ENCODE peak calls at places on chromosomes 13 and 19, in seven cellular contexts. N is SK-N-SH, V is GM12878, P is A549, X is Panc1, L is HCT116, T is K562. Q is an unnamed sample. For H3K4me1, the result is how much of the 10 kb centered on the place peaks cover.

GRCh38 chr13:53341144-53341510 is 312.5 kb downstream of the OLFM4 start:
- DNase-seq in P (no peak), X (no peak), V (no peak), T (no peak), N (no peak), L (no peak), Q (peak)

GRCh38 chr19:21322528-21322927 is 6.7 kb downstream of the ZNF708 start:
- DNase-seq in X (no peak), N (no peak), V (no peak), P (no peak), T (no peak), L (no peak), Q (no peak)

GRCh38 chr13:27958928-27959539 is 10.1 kb downstream of the CDX2 start:
- DNase-seq in X (no peak), L (no peak), N (no peak), P (no peak), T (no peak), V (no peak), Q (no peak)

GRCh38 chr19:41871573-41872383 is 5.3 kb upstream of the CD79A start:
- DNase-seq in P (no peak), V (peak), X (no peak), T (peak), N (peak), L (no peak), Q (peak)

GRCh38 chr19:4066176-4066606 is 508 bp downstream of the ZBTB7A start:
- DNase-seq in V (no peak), N (no peak), L (no peak), X (no peak), P (no peak), T (no peak), Q (no peak)

GRCh38 chr19:42069619-42070293 is at the start of gene GRIK5:
- DNase-seq in L (no peak), X (no peak), V (no peak), T (no peak), P (no peak), N (peak), Q (peak)

GRCh38 chr19:4704317-4704673 is 19.3 kb downstream of the DPP9 start:
- DNase-seq in T (no peak), L (no peak), P (no peak), X (no peak), V (no peak), N (no peak), Q (no peak)

GRCh38 chr19:55646889-55647731 is 902 bp upstream of the CCDC106 start:
- DNase-seq in N (peak), L (no peak), X (no peak), V (no peak), P (no peak), T (no peak), Q (no peak)

GRCh38 chr13:113013303-113013702 is 44.3 kb downstream of the MCF2L start:
- DNase-seq in V (no peak), T (no peak), N (no peak), X (no peak), P (no peak), L (no peak), Q (no peak)

GRCh38 chr13:99085139-99085845 is 107.4 kb upstream of the DOCK9 start:
- DNase-seq in N (no peak), V (no peak), P (no peak), X (no peak), T (peak), L (no peak), Q (peak)

GRCh38 chr13:113969311-113969972 is 4.4 kb downstream of the C13orf46 start:
- DNase-seq in N (no peak), L (no peak), T (no peak), X (no peak), P (no peak), V (no peak), Q (no peak)

GRCh38 chr19:55080915-55081772 is 5.5 kb downstream of the EPS8L1 start:
- DNase-seq in T (peak), P (peak), X (no peak), N (peak), L (peak), V (peak), Q (peak)

GRCh38 chr19:10328558-10329429 is 4.5 kb downstream of the RAVER1 start:
- DNase-seq in P (no peak), N (no peak), T (no peak), V (no peak), X (no peak), L (no peak), Q (no peak)

GRCh38 chr19:43777163-43777700 is 3.5 kb downstream of the KCNN4 start:
- DNase-seq in P (peak), T (peak), X (no peak), V (no peak), L (no peak), N (peak), Q (no peak)

GRCh38 chr19:19599190-19599535 is 19.3 kb downstream of the PBX4 start:
- DNase-seq in V (no peak), X (no peak), P (no peak), N (no peak), T (no peak), L (no peak), Q (no peak)

GRCh38 chr19:17242431-17243208 is 3.1 kb downstream of the NR2F6 start:
- DNase-seq in V (no peak), T (no peak), P (no peak), N (no peak), X (no peak), L (no peak), Q (no peak)

GRCh38 chr13:26480246-26480855 is 77.1 kb upstream of the WASF3 start:
- DNase-seq in T (no peak), V (no peak), N (no peak), P (no peak), L (no peak), X (no peak), Q (no peak)

GRCh38 chr13:110331362-110331761 is 24.3 kb downstream of the COL4A2 start:
- DNase-seq in N (no peak), P (no peak), V (no peak), T (no peak), L (no peak), X (no peak), Q (no peak)

GRCh38 chr19:4291200-4291732 is 10.9 kb downstream of the TMIGD2 start:
- DNase-seq in L (no peak), T (no peak), P (no peak), V (no peak), N (peak), X (no peak), Q (no peak)

GRCh38 chr13:102608944-102609343 is 12.2 kb downstream of the TPP2 start:
- DNase-seq in L (no peak), P (no peak), T (no peak), V (no peak), N (no peak), X (no peak), Q (no peak)

GRCh38 chr19:5948697-5949564 is 29.0 kb downstream of the RANBP3 start:
- DNase-seq in N (no peak), X (no peak), V (no peak), L (no peak), P (no peak), T (no peak), Q (no peak)

DNA sequence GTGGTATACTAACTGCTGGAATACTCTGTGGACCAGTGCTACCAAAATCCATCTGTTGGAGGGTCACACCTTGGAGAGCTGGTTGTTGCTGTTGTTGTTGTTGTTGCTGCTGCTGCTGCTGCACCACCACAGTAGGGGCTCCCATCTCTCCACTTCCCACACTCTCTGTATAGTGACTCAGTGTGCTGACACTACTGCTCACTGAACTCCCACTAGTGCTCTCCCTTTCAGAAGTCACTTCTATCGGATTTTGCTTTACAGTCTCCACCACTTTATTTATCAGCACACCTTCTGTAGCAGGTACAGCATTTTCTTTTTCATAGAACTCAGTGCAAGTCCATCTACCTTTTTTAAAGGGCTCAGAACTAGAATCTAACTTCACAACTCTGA is 1.7 kb downstream of the TSC22D1 start:
- DNase-seq in V (no peak), T (no peak), N (no peak), X (no peak), L (no peak), P (no peak), Q (no peak)
- H3K4me3 ChIP-seq in V (no peak), T (no peak), N (peak), X (no peak), L (no peak), P (no peak), Q (peak)

GRCh38 chr19:33418871-33419762 is 45.6 kb downstream of the CEBPG start:
- DNase-seq in L (no peak), T (no peak), N (no peak), X (no peak), P (no peak), V (no peak), Q (no peak)
- TF ChIP-seq REST in L (no peak), T (no peak), N (no peak), X (no peak), P (no peak), V (no peak), Q (no peak)

GRCh38 chr19:51119089-51119488 is 5.6 kb upstream of the SIGLEC9 start:
- DNase-seq in V (no peak), L (no peak), N (no peak), X (no peak), P (no peak), T (no peak), Q (no peak)

GRCh38 chr19:51119675-51120074 is 5.0 kb upstream of the SIGLEC9 start:
- DNase-seq in V (no peak), T (no peak), L (no peak), X (no peak), P (no peak), N (no peak), Q (no peak)

GRCh38 chr19:51114087-51114714 is 6.0 kb upstream of the CTU1 start:
- DNase-seq in P (no peak), T (no peak), X (no peak), N (no peak), L (no peak), V (no peak), Q (no peak)

GRCh38 chr19:51121257-51121656 is 3.4 kb upstream of the SIGLEC9 start:
- DNase-seq in L (no peak), P (no peak), N (no peak), T (no peak), X (no peak), V (no peak), Q (no peak)

GRCh38 chr19:51116736-51117135 is 8.0 kb upstream of the SIGLEC9 start:
- DNase-seq in L (no peak), X (no peak), V (no peak), P (no peak), T (no peak), N (no peak), Q (no peak)
- H3K4me1 ChIP-seq in L (under half), X (under half), V (under half), P (under half), T (under half), N (under half), Q (under half)

DNA sequence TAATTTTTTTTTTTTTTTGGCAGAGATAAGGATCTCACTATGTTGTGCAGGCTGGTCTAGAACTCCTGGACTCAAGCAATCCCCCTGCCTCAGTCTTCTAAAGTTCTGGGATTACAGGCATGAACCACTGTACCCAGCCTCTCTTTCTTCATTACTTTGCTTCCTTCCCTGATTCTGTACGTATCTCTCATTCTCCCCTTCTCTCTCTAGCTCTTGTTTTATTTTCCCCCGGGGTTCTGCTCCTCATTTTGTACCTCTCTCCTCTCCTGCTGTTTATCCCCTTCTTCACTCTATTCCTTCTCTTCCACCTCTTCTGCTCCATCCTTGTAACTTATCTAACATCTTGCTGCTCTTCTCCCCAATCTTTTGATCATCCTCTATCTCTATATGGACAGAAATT is 46.5 kb downstream of the ZNF611 start:
- DNase-seq in V (no peak), L (no peak), T (no peak), N (no peak), P (no peak), X (no peak), Q (no peak)
- H3K4me3 ChIP-seq in V (peak), L (no peak), T (peak), N (peak), P (no peak), X (peak), Q (no peak)

DNA sequence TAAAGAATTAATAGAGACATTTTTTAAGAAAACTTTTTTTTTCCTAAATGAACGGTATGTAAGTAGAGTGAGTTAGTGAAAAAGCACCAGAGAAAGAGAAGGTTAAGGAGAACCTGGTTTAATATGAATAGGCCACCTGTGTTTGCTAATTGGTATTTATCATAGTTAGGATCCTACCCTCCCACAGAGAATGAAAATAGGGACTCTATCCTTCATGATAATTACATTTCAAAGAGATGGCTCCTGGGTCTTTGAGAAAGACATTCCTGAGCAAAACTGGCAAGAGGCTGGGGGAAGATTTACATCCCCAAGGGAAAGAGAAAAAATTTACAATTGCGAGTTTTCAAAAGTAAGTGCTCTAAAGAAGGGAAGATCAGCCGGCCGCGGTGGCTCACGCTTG is 1284.5 kb downstream of the SLITRK1 start:
- DNase-seq in X (no peak), V (no peak), T (no peak), N (no peak), L (no peak), P (no peak), Q (peak)
- TF ChIP-seq REST in X (no peak), V (no peak), T (no peak), N (no peak), L (no peak), P (no peak), Q (no peak)

GRCh38 chr13:79485451-79485850 is 4.5 kb downstream of the NDFIP2 start:
- DNase-seq in N (no peak), X (no peak), V (no peak), P (no peak), L (no peak), T (no peak), Q (no peak)
- H3K4me1 ChIP-seq in N (under half), X (under half), V (under half), P (half or more), L (under half), T (under half), Q (under half)

DNA sequence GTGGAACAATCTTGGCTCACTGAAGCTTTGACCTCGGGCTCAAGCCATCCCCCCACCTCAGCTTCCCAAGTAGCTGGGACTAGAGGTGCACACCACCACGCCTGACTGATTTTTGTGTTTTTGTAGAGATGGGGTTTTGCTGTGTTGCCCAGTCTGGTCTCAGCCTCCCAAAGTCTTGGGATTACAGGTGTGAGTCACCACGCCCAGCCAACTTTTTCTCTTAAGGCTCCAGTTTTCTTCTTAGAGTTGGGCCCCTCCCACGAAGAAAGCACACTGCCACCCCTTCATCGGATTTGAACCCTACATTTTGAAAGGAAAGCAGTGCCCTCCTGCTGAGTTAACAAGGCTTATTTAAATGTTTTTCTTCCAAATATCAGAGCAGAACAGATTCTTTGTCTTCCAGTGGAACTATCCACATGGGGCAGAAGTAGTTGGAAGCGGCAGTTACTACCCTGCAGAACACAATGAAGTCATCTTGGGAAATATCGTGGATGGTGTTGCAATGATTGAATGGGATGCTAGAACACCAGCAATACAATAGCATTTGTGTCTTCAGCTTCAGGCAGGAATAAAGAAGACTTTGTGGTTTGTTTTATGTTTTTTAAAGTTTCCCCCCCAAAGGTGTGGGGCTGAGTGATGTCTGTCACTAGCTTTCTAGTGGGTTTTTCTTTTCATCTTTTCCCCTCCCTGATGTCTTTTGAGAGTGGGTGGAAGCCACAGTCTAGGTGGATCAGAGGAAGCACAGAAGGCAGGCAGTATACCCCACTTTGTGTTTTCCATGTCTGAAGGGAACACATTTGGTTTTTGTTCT is 8.9 kb downstream of the ACTN4 start:
- DNase-seq in X (no peak), P (no peak), V (no peak), L (no peak), N (no peak), T (no peak), Q (no peak)
- H3K4me3 ChIP-seq in X (peak), P (no peak), V (peak), L (peak), N (no peak), T (no peak), Q (no peak)

DNA sequence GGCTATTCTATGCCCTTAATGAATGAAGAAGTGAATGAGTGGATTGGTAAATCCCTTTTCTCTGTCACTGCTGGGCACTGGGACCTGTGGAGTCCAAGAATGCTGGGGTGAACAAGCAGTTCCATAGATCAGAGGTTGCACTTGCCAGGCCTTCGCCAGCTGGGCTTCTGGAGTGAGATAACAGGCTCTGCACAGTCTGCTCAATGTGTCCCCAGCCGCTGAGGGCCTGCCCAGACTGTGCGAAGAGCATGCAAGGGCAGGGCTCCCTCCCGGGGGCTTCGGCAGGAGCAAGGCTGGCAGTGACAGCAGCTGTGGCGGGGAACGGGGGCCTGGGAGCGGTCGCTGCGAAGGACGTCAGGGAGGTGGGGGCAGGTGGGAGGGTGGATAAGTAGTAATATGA is 51.3 kb downstream of the ZNF536 start:
- DNase-seq in V (no peak), T (no peak), L (no peak), X (no peak), P (no peak), N (peak), Q (no peak)
- TF ChIP-seq REST in V (no peak), T (no peak), L (no peak), X (no peak), P (no peak), N (no peak), Q (no peak)

GRCh38 chr13:32033744-32034143 is 2.2 kb downstream of the FRY start:
- DNase-seq in V (no peak), P (no peak), X (no peak), N (no peak), T (no peak), L (no peak), Q (no peak)
- H3K4me1 ChIP-seq in V (under half), P (under half), X (under half), N (under half), T (under half), L (under half), Q (under half)

DNA sequence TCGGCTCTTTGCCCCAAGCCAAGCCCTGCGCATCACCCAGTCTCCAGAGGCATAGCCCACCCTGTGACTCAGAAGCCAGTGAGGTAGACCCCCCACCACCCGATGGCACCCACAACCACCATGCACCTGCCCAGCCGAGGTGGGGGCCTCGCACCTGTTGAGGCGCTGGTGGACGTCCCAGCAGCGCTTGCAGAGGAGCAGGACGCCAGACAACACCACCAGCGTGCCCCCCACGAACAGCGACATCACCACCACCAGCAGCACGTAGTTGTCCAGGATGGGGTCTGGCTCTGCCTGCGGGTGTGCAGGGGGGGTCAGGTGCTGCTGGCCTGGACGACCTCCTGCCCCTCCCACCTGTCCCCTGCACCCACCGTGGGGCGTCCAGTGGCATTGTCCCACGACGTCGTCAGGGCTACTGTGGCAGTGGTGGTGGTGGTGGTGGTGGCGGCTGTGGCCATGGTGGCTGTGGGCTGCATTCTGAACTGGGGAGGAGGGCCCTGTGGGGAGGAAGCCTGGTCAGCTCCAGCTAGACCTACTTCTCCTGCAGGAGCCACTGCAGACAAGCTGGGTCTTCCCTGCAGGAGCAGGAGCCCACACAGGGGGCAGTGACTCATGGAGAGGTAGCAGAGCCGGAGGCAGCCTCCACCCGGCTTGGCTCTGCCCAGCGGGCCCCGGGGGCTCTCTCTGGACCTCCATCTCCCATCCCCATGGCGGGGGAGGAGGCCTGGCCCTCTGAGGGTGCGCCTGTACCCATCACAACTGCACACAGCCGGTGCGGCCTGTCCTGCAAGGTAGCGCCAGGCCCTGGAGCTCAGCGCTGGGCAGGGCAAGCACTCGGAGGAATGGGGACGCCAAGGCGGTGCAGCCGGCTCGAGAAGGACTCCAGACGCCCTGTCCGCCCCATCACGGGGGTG is 1.9 kb downstream of the CBARP start:
- DNase-seq in V (no peak), T (no peak), L (no peak), P (no peak), N (peak), X (no peak), Q (no peak)
- H3K4me3 ChIP-seq in V (no peak), T (no peak), L (peak), P (peak), N (peak), X (peak), Q (peak)

Q was measured in GM23338.